ENCODE peak calls at places on chromosomes 6 and 20, in four cellular contexts. One of them, this sample, is unnamed. For H3K4me1, the result is how much of the 10 kb centered on the place peaks cover.

GRCh38 chr6:72622094-72622540 is 253 bp downstream of the KCNQ5 start:
- DNase-seq in HAP-1: peak
- DNase-seq in HCT116: no peak
- DNase-seq in tibial nerve: no peak
- DNase-seq in this sample: no peak

GRCh38 chr6:155483858-155484257 is 28.2 kb upstream of the NOX3 start:
- DNase-seq in tibial nerve: no peak
- DNase-seq in HCT116: no peak
- DNase-seq in HAP-1: no peak
- DNase-seq in this sample: no peak

GRCh38 chr6:36028088-36028886 is 679 bp downstream of the MAPK14 start:
- DNase-seq in HAP-1: peak
- DNase-seq in tibial nerve: no peak
- DNase-seq in HCT116: no peak
- DNase-seq in this sample: no peak

GRCh38 chr20:47610945-47611250 is 109.2 kb downstream of the NCOA3 start:
- DNase-seq in HCT116: no peak
- DNase-seq in HAP-1: no peak
- DNase-seq in tibial nerve: no peak
- DNase-seq in this sample: no peak

GRCh38 chr6:96532399-96532798 is 10.8 kb downstream of the UFL1 start:
- DNase-seq in tibial nerve: no peak
- DNase-seq in HCT116: no peak
- DNase-seq in HAP-1: no peak
- DNase-seq in this sample: no peak

GRCh38 chr20:58875541-58876134 is 23.1 kb downstream of the GNAS start:
- DNase-seq in HAP-1: no peak
- DNase-seq in HCT116: no peak
- DNase-seq in tibial nerve: no peak
- DNase-seq in this sample: no peak

GRCh38 chr6:52566201-52566600 is 10.7 kb downstream of the TRAM2 start:
- DNase-seq in tibial nerve: no peak
- DNase-seq in HAP-1: no peak
- DNase-seq in HCT116: no peak
- DNase-seq in this sample: no peak

GRCh38 chr6:137819740-137820139 is 47.3 kb upstream of the TNFAIP3 start:
- DNase-seq in HAP-1: no peak
- DNase-seq in tibial nerve: no peak
- DNase-seq in HCT116: no peak
- DNase-seq in this sample: no peak

GRCh38 chr20:32674362-32674789 is 635 bp upstream of the C20orf203 start:
- DNase-seq in HAP-1: peak
- DNase-seq in tibial nerve: no peak
- DNase-seq in HCT116: peak
- DNase-seq in this sample: no peak

GRCh38 chr20:32675223-32675975 is 1.7 kb upstream of the C20orf203 start:
- DNase-seq in HAP-1: no peak
- DNase-seq in HCT116: no peak
- DNase-seq in tibial nerve: no peak
- DNase-seq in this sample: no peak

GRCh38 chr20:32672315-32672981 is 1.3 kb downstream of the C20orf203 start:
- DNase-seq in HAP-1: no peak
- DNase-seq in HCT116: no peak
- DNase-seq in tibial nerve: no peak
- DNase-seq in this sample: no peak

GRCh38 chr20:32670773-32671455 is 2.8 kb downstream of the C20orf203 start:
- DNase-seq in HCT116: no peak
- DNase-seq in HAP-1: no peak
- DNase-seq in tibial nerve: no peak
- DNase-seq in this sample: no peak

GRCh38 chr20:32672982-32673727 is 586 bp downstream of the C20orf203 start:
- DNase-seq in HCT116: no peak
- DNase-seq in tibial nerve: no peak
- DNase-seq in HAP-1: no peak
- DNase-seq in this sample: no peak
- H3K4me1 ChIP-seq in HCT116: under half
- H3K4me1 ChIP-seq in tibial nerve: under half
- H3K4me1 ChIP-seq in HAP-1: under half
- H3K4me1 ChIP-seq in this sample: under half

GRCh38 chr6:152948150-152948768 is 34.6 kb downstream of the FBXO5 start:
- DNase-seq in HCT116: peak
- DNase-seq in tibial nerve: no peak
- DNase-seq in HAP-1: peak
- DNase-seq in this sample: no peak
- H3K4me3 ChIP-seq in HCT116: no peak
- H3K4me3 ChIP-seq in tibial nerve: no peak
- H3K4me3 ChIP-seq in HAP-1: no peak
- H3K4me3 ChIP-seq in this sample: no peak

GRCh38 chr6:139137716-139138115 is 2.8 kb downstream of the HECA start:
- DNase-seq in HAP-1: no peak
- DNase-seq in HCT116: no peak
- DNase-seq in tibial nerve: no peak
- DNase-seq in this sample: no peak

GRCh38 chr6:139133272-139133671 is 1.6 kb upstream of the HECA start:
- DNase-seq in HAP-1: no peak
- DNase-seq in HCT116: no peak
- DNase-seq in tibial nerve: no peak
- DNase-seq in this sample: no peak

GRCh38 chr6:139135578-139136545 is 982 bp downstream of the HECA start:
- DNase-seq in HCT116: no peak
- DNase-seq in HAP-1: peak
- DNase-seq in tibial nerve: no peak
- DNase-seq in this sample: no peak

GRCh38 chr6:139133733-139134360 is 1.0 kb upstream of the HECA start:
- DNase-seq in HAP-1: no peak
- DNase-seq in tibial nerve: no peak
- DNase-seq in HCT116: no peak
- DNase-seq in this sample: no peak

DNA sequence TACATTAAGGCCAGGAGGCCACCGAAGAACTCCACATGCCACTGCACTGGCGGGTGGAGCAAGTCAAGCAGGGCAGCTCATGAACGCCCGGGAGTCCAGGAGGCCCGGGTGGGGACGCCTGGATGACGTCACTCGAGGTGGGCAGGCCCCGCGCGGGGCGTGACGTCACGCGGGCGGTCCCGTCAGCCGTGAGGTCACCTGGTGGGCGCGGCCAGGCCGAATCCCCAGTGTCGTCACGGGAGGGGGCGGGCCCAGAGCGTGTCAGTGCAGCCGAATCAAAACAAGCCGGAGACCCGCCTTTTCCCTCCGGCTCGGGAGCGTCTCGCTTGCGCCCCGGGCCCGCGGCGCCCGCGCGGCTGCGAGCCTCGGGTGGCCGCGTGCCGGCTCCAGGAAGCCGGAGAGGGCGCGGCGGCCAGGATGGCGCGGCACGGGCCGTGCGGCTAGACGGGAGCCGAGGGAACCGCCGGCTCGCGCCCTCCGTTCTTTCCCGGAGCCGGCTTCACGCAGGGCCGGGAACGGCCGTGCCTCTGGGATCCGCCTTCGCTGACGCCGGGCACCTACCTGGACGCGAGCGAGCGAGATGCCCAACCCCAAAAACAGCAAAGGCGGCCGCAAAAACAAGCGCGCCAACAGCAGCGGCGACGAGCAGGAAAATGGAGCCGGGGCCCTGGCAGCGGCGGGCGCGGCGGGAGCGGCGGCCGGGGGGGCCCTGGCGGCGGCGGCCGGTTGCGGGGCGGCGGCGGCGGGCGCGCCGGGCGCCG is at the start of gene HECA:
- DNase-seq in tibial nerve: peak
- DNase-seq in HAP-1: peak
- DNase-seq in HCT116: peak
- DNase-seq in this sample: peak
- H3K4me1 ChIP-seq in tibial nerve: under half
- H3K4me1 ChIP-seq in HAP-1: under half
- H3K4me1 ChIP-seq in HCT116: under half
- H3K4me1 ChIP-seq in this sample: half or more

GRCh38 chr6:12112540-12113189 is 100.6 kb downstream of the HIVEP1 start:
- DNase-seq in tibial nerve: no peak
- DNase-seq in HCT116: no peak
- DNase-seq in HAP-1: no peak
- DNase-seq in this sample: no peak
- H3K4me3 ChIP-seq in tibial nerve: no peak
- H3K4me3 ChIP-seq in HCT116: no peak
- H3K4me3 ChIP-seq in HAP-1: no peak
- H3K4me3 ChIP-seq in this sample: no peak

GRCh38 chr20:41141153-41141815 is 3.9 kb downstream of the PLCG1 start:
- DNase-seq in HAP-1: no peak
- DNase-seq in tibial nerve: peak
- DNase-seq in HCT116: no peak
- DNase-seq in this sample: no peak

GRCh38 chr20:41142914-41143313 is 5.6 kb downstream of the PLCG1 start:
- DNase-seq in tibial nerve: no peak
- DNase-seq in HCT116: no peak
- DNase-seq in HAP-1: no peak
- DNase-seq in this sample: no peak

GRCh38 chr20:41140226-41141133 is 3.1 kb downstream of the PLCG1 start:
- DNase-seq in HCT116: no peak
- DNase-seq in tibial nerve: no peak
- DNase-seq in HAP-1: no peak
- DNase-seq in this sample: no peak

GRCh38 chr20:41143354-41143753 is 6.0 kb downstream of the PLCG1 start:
- DNase-seq in HCT116: no peak
- DNase-seq in tibial nerve: no peak
- DNase-seq in HAP-1: no peak
- DNase-seq in this sample: no peak

DNA sequence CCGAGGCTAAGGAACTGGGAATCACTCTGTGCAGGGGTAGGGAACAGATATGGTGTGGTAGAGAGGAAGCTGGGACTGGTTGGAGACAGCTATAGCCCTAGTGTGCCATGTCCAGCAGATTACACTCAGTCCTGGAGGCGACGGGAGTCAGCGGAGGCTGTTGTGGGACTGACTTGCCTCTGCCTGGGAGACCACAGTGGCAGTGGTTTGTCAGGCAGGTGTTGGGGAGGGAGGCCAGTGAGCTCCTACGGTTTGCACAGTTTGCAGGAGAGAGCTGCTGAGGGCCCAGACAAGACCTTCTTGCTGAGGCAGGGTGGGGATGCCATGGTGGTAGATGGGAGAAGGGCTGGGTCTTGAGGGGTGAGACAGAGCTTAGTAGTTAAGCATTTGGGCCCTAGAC is 4.9 kb downstream of the PLCG1 start:
- DNase-seq in HAP-1: no peak
- DNase-seq in tibial nerve: no peak
- DNase-seq in HCT116: no peak
- DNase-seq in this sample: no peak
- H3K4me1 ChIP-seq in HAP-1: under half
- H3K4me1 ChIP-seq in tibial nerve: half or more
- H3K4me1 ChIP-seq in HCT116: under half
- H3K4me1 ChIP-seq in this sample: under half

GRCh38 chr20:57718490-57719009 is 8.7 kb upstream of the PMEPA1 start:
- DNase-seq in tibial nerve: peak
- DNase-seq in HCT116: peak
- DNase-seq in HAP-1: peak
- DNase-seq in this sample: peak
- H3K4me3 ChIP-seq in tibial nerve: peak
- H3K4me3 ChIP-seq in HCT116: peak
- H3K4me3 ChIP-seq in HAP-1: peak
- H3K4me3 ChIP-seq in this sample: peak

GRCh38 chr20:50921055-50921454 is 10.2 kb downstream of the ADNP start:
- DNase-seq in tibial nerve: no peak
- DNase-seq in HCT116: no peak
- DNase-seq in HAP-1: no peak
- DNase-seq in this sample: no peak
- H3K4me1 ChIP-seq in tibial nerve: under half
- H3K4me1 ChIP-seq in HCT116: under half
- H3K4me1 ChIP-seq in HAP-1: under half
- H3K4me1 ChIP-seq in this sample: under half

DNA sequence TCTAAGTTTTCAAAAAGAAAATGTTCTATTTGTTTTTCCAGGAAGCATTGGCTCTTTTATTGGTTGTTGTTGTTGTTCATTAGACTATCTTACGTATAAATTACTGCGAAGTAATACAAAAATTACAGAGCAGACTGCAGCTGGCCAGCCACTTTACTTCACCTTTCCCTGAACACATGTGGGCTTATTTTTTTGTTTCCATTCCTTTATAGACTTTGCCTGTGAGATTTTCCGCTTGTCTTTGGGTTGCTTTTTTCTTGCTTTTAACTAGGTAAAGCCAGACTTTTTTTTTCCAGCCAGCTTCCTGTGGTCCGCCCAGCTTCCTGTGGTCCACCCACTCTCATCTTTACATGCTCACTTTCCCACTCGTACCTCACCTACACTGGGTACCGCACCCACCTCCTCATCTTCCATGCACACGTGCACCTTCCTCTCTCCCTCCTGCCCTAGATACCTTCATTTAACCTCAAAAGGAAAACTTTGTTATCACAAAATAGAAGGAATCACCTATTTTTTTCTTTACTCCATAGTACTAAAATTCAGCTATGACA is 79.0 kb downstream of the IPCEF1 start:
- DNase-seq in HAP-1: no peak
- DNase-seq in tibial nerve: no peak
- DNase-seq in HCT116: no peak
- DNase-seq in this sample: no peak
- H3K4me3 ChIP-seq in HAP-1: no peak
- H3K4me3 ChIP-seq in tibial nerve: peak
- H3K4me3 ChIP-seq in HCT116: peak
- H3K4me3 ChIP-seq in this sample: no peak